ENCODE peak calls at places on chromosomes 7 and 10, in seven cellular contexts. T is mammary epithelial cell, F is prostate gland, V is fibroblast of lung, I is stomach, E is colonic mucosa, C is right lobe of liver. W is an unnamed sample.

GRCh38 chr10:33327750-33328149 is 6.7 kb downstream of the NRP1 start:
- DNase-seq in T (no peak), I (no peak), E (no peak), F (no peak), C (no peak), V (no peak), W (no peak)

GRCh38 chr10:70584941-70585544 is 17.5 kb downstream of the PRF1 start:
- DNase-seq in V (peak; percentile 56), E (no peak), T (no peak), C (no peak), I (no peak), F (no peak), W (no peak)

GRCh38 chr10:59720377-59720776 is 10.7 kb upstream of the SLC16A9 start:
- DNase-seq in F (no peak), I (no peak), T (no peak), V (no peak), C (no peak), E (no peak), W (no peak)

GRCh38 chr10:61063035-61063434 is 119.0 kb upstream of the RHOBTB1 start:
- DNase-seq in T (no peak), I (no peak), F (peak; percentile 20), C (no peak), V (peak; percentile 36), E (peak; percentile 20), W (no peak)

GRCh38 chr10:909831-910230 is 21.7 kb downstream of the LARP4B start:
- DNase-seq in I (no peak), V (no peak), C (no peak), E (no peak), F (no peak), T (no peak), W (no peak)

GRCh38 chr7:99473315-99473596 is 566 bp downstream of the ZNF789 start:
- DNase-seq in T (peak; percentile 74), F (peak; percentile 41), C (no peak), E (peak; percentile 59), I (no peak), V (peak; percentile 82), W (peak; percentile 55)

GRCh38 chr10:52623761-52624160 is 148.8 kb downstream of the MBL2 start:
- DNase-seq in T (no peak), C (no peak), F (no peak), V (no peak), E (no peak), I (no peak), W (no peak)

GRCh38 chr10:123140164-123140982 is 4.6 kb downstream of the HMX3 start:
- DNase-seq in F (no peak), E (no peak), C (no peak), I (no peak), V (no peak), T (no peak), W (no peak)

GRCh38 chr10:32174349-32174893 is 118.2 kb upstream of the KIF5B start:
- DNase-seq in I (no peak), C (no peak), F (no peak), T (no peak), V (no peak), E (no peak), W (no peak)

GRCh38 chr10:116151076-116151475 is 121.9 kb downstream of the GFRA1 start:
- DNase-seq in V (no peak), I (no peak), T (no peak), F (no peak), C (no peak), E (no peak), W (no peak)

GRCh38 chr7:34064511-34065158 is 159.3 kb downstream of the BMPER start:
- DNase-seq in T (no peak), C (peak; percentile 73), F (peak; percentile 41), I (no peak), V (peak; percentile 54), E (no peak), W (no peak)

DNA sequence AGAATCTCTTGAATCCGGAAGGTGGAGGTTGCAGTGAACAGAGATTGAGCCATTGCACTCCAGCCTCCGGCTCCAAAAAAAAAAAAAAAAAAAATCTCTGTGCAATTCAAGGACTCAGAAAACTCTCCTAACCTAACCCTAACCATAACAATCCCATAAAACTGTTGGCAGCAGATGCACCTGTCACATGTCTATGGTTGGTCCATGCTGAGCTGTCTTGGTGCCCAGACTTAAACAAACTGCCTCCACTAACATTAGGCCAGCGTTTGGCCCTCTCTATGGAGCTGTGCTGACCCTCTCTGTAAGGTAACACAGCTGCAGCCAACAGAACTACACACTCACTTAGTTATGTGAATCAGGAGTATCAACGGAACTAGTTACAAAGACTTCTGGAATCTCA is 132.5 kb upstream of the PTER start:
- DNase-seq in C (no peak), T (no peak), V (no peak), I (no peak), F (no peak), E (no peak), W (no peak)
- H3K4me1 ChIP-seq in C (no peaks in the 10 kb centered on the region), T (no peaks in the 10 kb centered on the region), V (no peaks in the 10 kb centered on the region), I (no peaks in the 10 kb centered on the region), F (no peaks in the 10 kb centered on the region), E (no peaks in the 10 kb centered on the region), W (no peaks in the 10 kb centered on the region)

GRCh38 chr10:15084502-15084922 is 4.1 kb downstream of the ACBD7 start:
- DNase-seq in C (no peak), V (peak; percentile 99), E (peak; percentile 61), T (peak; percentile 99), F (peak; percentile 81), I (peak; percentile 48), W (no peak)
- TF ChIP-seq CTCF in C (no peak), V (no peak), E (no peak), T (no peak), F (no peak), I (no peak), W (no peak)

GRCh38 chr10:13788701-13789447 is 202.1 kb downstream of the PRPF18 start:
- DNase-seq in F (no peak), I (peak; percentile 29), V (peak; percentile 63), T (no peak), C (no peak), E (no peak), W (no peak)

GRCh38 chr10:13789448-13789829 is 202.7 kb downstream of the PRPF18 start:
- DNase-seq in T (no peak), C (no peak), V (no peak), F (no peak), E (no peak), I (no peak), W (no peak)

GRCh38 chr10:13787015-13787421 is 200.3 kb downstream of the PRPF18 start:
- DNase-seq in E (peak; percentile 26), V (no peak), I (no peak), C (peak; percentile 44), T (peak; percentile 70), F (no peak), W (peak; percentile 53)

GRCh38 chr10:13790196-13790595 is 203.4 kb downstream of the PRPF18 start:
- DNase-seq in V (no peak), I (no peak), C (no peak), E (no peak), F (no peak), T (no peak), W (no peak)

DNA sequence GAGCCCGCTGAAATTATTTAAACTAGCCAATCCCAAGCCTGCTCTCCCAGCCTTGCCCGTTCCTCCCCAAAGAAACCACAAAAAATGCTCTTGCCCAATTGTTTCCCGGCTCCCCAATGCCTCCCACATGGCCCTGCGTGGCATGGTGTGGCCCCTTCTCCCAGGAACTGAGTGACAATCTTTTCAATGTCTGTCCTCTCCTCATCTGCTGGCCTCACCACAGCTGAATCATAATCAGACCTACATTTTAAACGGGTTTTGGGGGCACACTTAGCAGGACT is 201.5 kb downstream of the PRPF18 start:
- DNase-seq in C (no peak), F (no peak), T (no peak), E (no peak), I (no peak), V (peak; percentile 12), W (no peak)
- H3K4me1 ChIP-seq in C (no peaks in the 10 kb centered on the region), F (no peaks in the 10 kb centered on the region), T (peaks cover 17% of the 10 kb centered on the region), E (no peaks in the 10 kb centered on the region), I (peaks cover 20% of the 10 kb centered on the region), V (peaks cover 25% of the 10 kb centered on the region), W (peaks cover 10% of the 10 kb centered on the region)

GRCh38 chr7:92696584-92696983 is 106.4 kb upstream of the FAM133B start:
- DNase-seq in I (no peak), T (no peak), E (no peak), V (no peak), C (no peak), F (no peak), W (no peak)

GRCh38 chr7:92699560-92699959 is 109.4 kb upstream of the FAM133B start:
- DNase-seq in T (peak; percentile 33), F (no peak), E (no peak), I (no peak), V (peak; percentile 22), C (no peak), W (no peak)

GRCh38 chr7:92697012-92697411 is 106.8 kb upstream of the FAM133B start:
- DNase-seq in E (no peak), V (no peak), C (no peak), I (no peak), F (no peak), T (no peak), W (no peak)

GRCh38 chr7:92697414-92697813 is 107.2 kb upstream of the FAM133B start:
- DNase-seq in I (no peak), E (no peak), C (no peak), V (peak; percentile 14), T (no peak), F (no peak), W (no peak)

DNA sequence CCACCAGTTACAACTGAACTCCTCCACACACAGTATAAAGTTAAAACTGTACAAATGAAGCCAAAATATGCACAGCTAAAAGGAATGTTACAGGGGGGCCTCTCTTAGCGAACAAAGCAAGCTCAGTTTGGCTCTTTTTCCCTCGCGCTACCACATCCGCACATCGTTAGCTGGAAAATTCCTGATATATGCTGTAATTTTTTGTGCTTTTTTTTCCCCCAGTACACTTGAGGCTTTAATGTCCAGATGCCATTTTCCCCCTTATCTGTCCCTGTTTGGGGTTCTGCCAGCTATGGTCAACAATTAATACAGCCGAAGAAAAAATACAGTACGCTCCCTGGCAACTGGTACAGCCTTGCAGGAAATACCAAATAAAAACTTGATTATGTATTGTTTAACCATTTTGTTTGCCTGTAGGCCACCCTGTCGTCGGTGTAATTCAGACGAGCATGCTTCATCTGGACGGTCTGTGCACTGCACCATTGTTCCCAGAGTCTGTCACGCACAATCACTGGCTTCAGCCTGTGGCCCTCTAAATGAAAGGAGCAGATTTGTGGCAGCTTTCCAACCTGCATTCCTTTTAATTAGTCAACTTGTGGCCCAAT is 108.1 kb upstream of the FAM133B start:
- DNase-seq in I (peak; percentile 62), V (peak; percentile 87), E (peak; percentile 56), C (no peak), F (peak; percentile 23), T (peak; percentile 77), W (peak; percentile 30)
- TF ChIP-seq CTCF in I (no peak), V (no peak), E (no peak), C (no peak), F (no peak), T (no peak), W (no peak)

GRCh38 chr7:24967696-24968095 is 12.3 kb downstream of the OSBPL3 start:
- DNase-seq in T (no peak), I (no peak), E (no peak), F (no peak), C (no peak), V (no peak), W (no peak)
- H3K4me1 ChIP-seq in T (peaks cover 85% of the 10 kb centered on the region), I (peaks cover 12% of the 10 kb centered on the region), E (peaks cover 9% of the 10 kb centered on the region), F (no peaks in the 10 kb centered on the region), C (no peaks in the 10 kb centered on the region), V (peaks cover 23% of the 10 kb centered on the region), W (no peaks in the 10 kb centered on the region)

DNA sequence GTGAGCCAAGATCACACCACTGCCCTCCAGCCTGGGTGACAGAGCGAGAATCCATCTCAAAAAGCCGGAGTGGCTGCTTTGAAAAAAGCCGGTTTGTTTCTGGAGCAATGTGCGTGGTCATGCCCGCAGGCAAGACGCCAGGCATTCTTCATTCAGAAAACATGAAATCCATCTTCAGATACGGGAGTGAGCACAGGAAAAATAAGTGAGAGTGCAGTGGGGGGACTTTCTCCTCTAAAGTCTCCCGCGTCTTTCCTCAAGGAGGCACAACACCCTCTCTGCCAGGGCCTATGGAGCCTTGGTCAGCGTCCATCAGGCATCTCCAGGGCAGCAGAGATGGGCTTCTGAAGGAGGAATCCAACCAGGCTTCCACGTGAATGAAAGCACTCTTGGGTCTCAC is 62.3 kb upstream of the DGKI start:
- DNase-seq in T (no peak), E (no peak), I (no peak), V (peak; percentile 19), F (no peak), C (no peak), W (no peak)
- TF ChIP-seq CTCF in T (no peak), E (no peak), I (no peak), V (no peak), F (no peak), C (no peak), W (no peak)

W was measured in mucosa of descending colon.